ENCODE peak calls at places on chromosomes 16 and 17, in eight cellular contexts. One of them, this sample, is unnamed.

GRCh38 chr16:19559242-19559910 is 3.9 kb downstream of the VPS35L start:
- DNase-seq in AG08395: peak; percentile 45
- DNase-seq in colonic mucosa: peak; percentile 34
- DNase-seq in stimulated activated CD4-positive, alpha-beta T cell treated with anti-CD3 and anti-CD28 coated beads, Interleukin-1b, Interleukin-23, amount 100 ng/mL, for 24 hours: peak; percentile 15
- DNase-seq in Peyer's patch: peak; percentile 61
- DNase-seq in EH: peak; percentile 68
- DNase-seq in WERI-Rb-1: peak; percentile 16
- DNase-seq in suprapubic skin: no peak
- DNase-seq in this sample: peak; percentile 46

GRCh38 chr16:82583415-82583814 is 43.4 kb upstream of the CDH13 start:
- DNase-seq in AG08395: peak; percentile 34
- DNase-seq in colonic mucosa: no peak
- DNase-seq in stimulated activated CD4-positive, alpha-beta T cell treated with anti-CD3 and anti-CD28 coated beads, Interleukin-1b, Interleukin-23, amount 100 ng/mL, for 24 hours: no peak
- DNase-seq in Peyer's patch: no peak
- DNase-seq in EH: peak; percentile 55
- DNase-seq in WERI-Rb-1: no peak
- DNase-seq in suprapubic skin: no peak
- DNase-seq in this sample: no peak

GRCh38 chr17:30021708-30022317 is 80.4 kb downstream of the EFCAB5 start:
- DNase-seq in AG08395: peak; percentile 64
- DNase-seq in colonic mucosa: peak; percentile 32
- DNase-seq in stimulated activated CD4-positive, alpha-beta T cell treated with anti-CD3 and anti-CD28 coated beads, Interleukin-1b, Interleukin-23, amount 100 ng/mL, for 24 hours: no peak
- DNase-seq in Peyer's patch: peak; percentile 73
- DNase-seq in EH: peak; percentile 65
- DNase-seq in WERI-Rb-1: peak; percentile 35
- DNase-seq in suprapubic skin: no peak
- DNase-seq in this sample: peak; percentile 19

GRCh38 chr16:70163596-70163995 is 10.0 kb upstream of the CLEC18C start:
- DNase-seq in AG08395: no peak
- DNase-seq in colonic mucosa: no peak
- DNase-seq in stimulated activated CD4-positive, alpha-beta T cell treated with anti-CD3 and anti-CD28 coated beads, Interleukin-1b, Interleukin-23, amount 100 ng/mL, for 24 hours: no peak
- DNase-seq in Peyer's patch: no peak
- DNase-seq in EH: no peak
- DNase-seq in WERI-Rb-1: no peak
- DNase-seq in suprapubic skin: peak; percentile 72
- DNase-seq in this sample: no peak

GRCh38 chr17:52721932-52722331 is 563.4 kb upstream of the CA10 start:
- DNase-seq in AG08395: no peak
- DNase-seq in colonic mucosa: no peak
- DNase-seq in stimulated activated CD4-positive, alpha-beta T cell treated with anti-CD3 and anti-CD28 coated beads, Interleukin-1b, Interleukin-23, amount 100 ng/mL, for 24 hours: no peak
- DNase-seq in Peyer's patch: no peak
- DNase-seq in EH: no peak
- DNase-seq in WERI-Rb-1: no peak
- DNase-seq in suprapubic skin: no peak
- DNase-seq in this sample: no peak

GRCh38 chr17:29061036-29061435 is 18.1 kb downstream of the PIPOX start:
- DNase-seq in AG08395: no peak
- DNase-seq in colonic mucosa: no peak
- DNase-seq in stimulated activated CD4-positive, alpha-beta T cell treated with anti-CD3 and anti-CD28 coated beads, Interleukin-1b, Interleukin-23, amount 100 ng/mL, for 24 hours: no peak
- DNase-seq in Peyer's patch: no peak
- DNase-seq in EH: no peak
- DNase-seq in WERI-Rb-1: no peak
- DNase-seq in suprapubic skin: no peak
- DNase-seq in this sample: no peak

GRCh38 chr17:78890111-78890897 is 12.7 kb downstream of the CEP295NL start:
- DNase-seq in AG08395: no peak
- DNase-seq in colonic mucosa: peak; percentile 44
- DNase-seq in stimulated activated CD4-positive, alpha-beta T cell treated with anti-CD3 and anti-CD28 coated beads, Interleukin-1b, Interleukin-23, amount 100 ng/mL, for 24 hours: no peak
- DNase-seq in Peyer's patch: peak; percentile 88
- DNase-seq in EH: no peak
- DNase-seq in WERI-Rb-1: no peak
- DNase-seq in suprapubic skin: no peak
- DNase-seq in this sample: no peak

GRCh38 chr17:8162997-8163977 is 539 bp upstream of the VAMP2 start:
- DNase-seq in AG08395: no peak
- DNase-seq in colonic mucosa: peak; percentile 44
- DNase-seq in stimulated activated CD4-positive, alpha-beta T cell treated with anti-CD3 and anti-CD28 coated beads, Interleukin-1b, Interleukin-23, amount 100 ng/mL, for 24 hours: no peak
- DNase-seq in Peyer's patch: no peak
- DNase-seq in EH: no peak
- DNase-seq in WERI-Rb-1: peak; percentile 92
- DNase-seq in suprapubic skin: no peak
- DNase-seq in this sample: no peak

GRCh38 chr16:66991545-66992077 is 3.2 kb downstream of the CES4A start:
- DNase-seq in AG08395: no peak
- DNase-seq in colonic mucosa: no peak
- DNase-seq in stimulated activated CD4-positive, alpha-beta T cell treated with anti-CD3 and anti-CD28 coated beads, Interleukin-1b, Interleukin-23, amount 100 ng/mL, for 24 hours: no peak
- DNase-seq in Peyer's patch: no peak
- DNase-seq in EH: no peak
- DNase-seq in WERI-Rb-1: no peak
- DNase-seq in suprapubic skin: no peak
- DNase-seq in this sample: no peak

GRCh38 chr16:64356267-64356666 is 765.6 kb downstream of the CDH11 start:
- DNase-seq in AG08395: peak; percentile 83
- DNase-seq in colonic mucosa: no peak
- DNase-seq in stimulated activated CD4-positive, alpha-beta T cell treated with anti-CD3 and anti-CD28 coated beads, Interleukin-1b, Interleukin-23, amount 100 ng/mL, for 24 hours: no peak
- DNase-seq in Peyer's patch: no peak
- DNase-seq in EH: peak; percentile 95
- DNase-seq in WERI-Rb-1: no peak
- DNase-seq in suprapubic skin: no peak
- DNase-seq in this sample: no peak

GRCh38 chr17:28174352-28175046 is 132.0 kb downstream of the NLK start:
- DNase-seq in AG08395: no peak
- DNase-seq in colonic mucosa: no peak
- DNase-seq in stimulated activated CD4-positive, alpha-beta T cell treated with anti-CD3 and anti-CD28 coated beads, Interleukin-1b, Interleukin-23, amount 100 ng/mL, for 24 hours: no peak
- DNase-seq in Peyer's patch: no peak
- DNase-seq in EH: no peak
- DNase-seq in WERI-Rb-1: no peak
- DNase-seq in suprapubic skin: no peak
- DNase-seq in this sample: no peak

This sample was measured in NCI-H2081.